ENCODE peak calls at places on chromosomes 5 and 9, in five cellular contexts. L is stomach; J is brain microvascular endothelial cell; O is CD4-positive, CD25-positive, alpha-beta regulatory T cell; Q is IMR-90. G is an unnamed sample.

GRCh38 chr5:60356716-60357115 is 343.2 kb downstream of the DEPDC1B start:
- DNase-seq in L (no peak), J (no peak), O (no peak), Q (no peak), G (no peak)

GRCh38 chr5:59760798-59761348 is 132.7 kb downstream of the PDE4D start:
- DNase-seq in L (no peak), J (peak), O (no peak), Q (peak), G (peak)

GRCh38 chr9:22079873-22080341 is 70.8 kb upstream of the CDKN2B start:
- DNase-seq in L (no peak), J (no peak), O (no peak), Q (peak), G (peak)

GRCh38 chr5:2865856-2866546 is 114.5 kb upstream of the IRX2 start:
- DNase-seq in L (no peak), J (no peak), O (no peak), Q (no peak), G (no peak)

GRCh38 chr9:137648396-137648795 is 29.6 kb downstream of the EHMT1 start:
- DNase-seq in L (no peak), J (no peak), O (no peak), Q (no peak), G (peak)

GRCh38 chr9:133151601-133152525 is 11.9 kb downstream of the GBGT1 start:
- DNase-seq in L (no peak), J (no peak), O (no peak), Q (no peak), G (no peak)

GRCh38 chr5:173557123-173557903 is 59.1 kb downstream of the BOD1 start:
- DNase-seq in L (no peak), J (no peak), O (no peak), Q (peak), G (no peak)

GRCh38 chr5:102295534-102296228 is 403 bp downstream of the SLCO4C1 start:
- DNase-seq in L (no peak), J (no peak), O (no peak), Q (no peak), G (no peak)

GRCh38 chr5:178284095-178284675 is 51.6 kb upstream of the PHYKPL start:
- DNase-seq in L (no peak), J (peak), O (no peak), Q (peak), G (no peak)

DNA sequence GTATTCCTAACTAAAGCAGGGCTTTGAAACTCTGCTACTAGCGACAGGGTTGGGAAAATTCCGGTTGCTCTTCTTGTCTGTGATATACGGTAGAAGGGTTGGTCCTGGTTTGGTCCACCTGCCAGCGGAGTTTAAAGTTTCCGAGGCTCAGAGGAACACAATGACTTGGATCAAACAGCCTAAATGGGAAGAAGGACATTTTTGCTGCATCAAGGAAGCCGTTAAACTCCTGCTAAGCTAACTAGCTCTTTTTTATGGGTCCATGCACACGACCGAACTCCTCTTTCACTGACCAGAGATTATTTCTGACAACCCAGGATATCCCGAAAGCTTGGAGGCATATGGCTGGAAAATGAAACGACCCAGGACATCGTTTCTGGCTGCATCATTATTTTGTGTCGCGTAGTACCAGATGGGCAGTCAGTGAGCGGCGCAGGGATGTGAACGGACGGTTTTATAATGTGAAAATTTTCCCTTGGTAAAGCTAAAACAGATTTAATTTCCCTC is at the start of gene LURAP1L:
- DNase-seq in L (peak), J (peak), O (no peak), Q (peak), G (peak)
- H3K4me3 ChIP-seq in L (peak), J (peak), O (no peak), Q (peak), G (peak)

GRCh38 chr5:164202338-164202737 is 696.9 kb downstream of the MAT2B start:
- DNase-seq in L (no peak), J (no peak), O (no peak), Q (peak), G (peak)
- H3K4me3 ChIP-seq in L (no peak), J (no peak), O (no peak), Q (no peak), G (no peak)

GRCh38 chr9:98034593-98035546 is 21.7 kb upstream of the NANS start:
- DNase-seq in L (peak), J (peak), O (peak), Q (peak), G (peak)

GRCh38 chr9:98031935-98032334 is 24.6 kb upstream of the NANS start:
- DNase-seq in L (no peak), J (peak), O (no peak), Q (peak), G (peak)

GRCh38 chr9:98031169-98031568 is 25.4 kb upstream of the NANS start:
- DNase-seq in L (no peak), J (no peak), O (no peak), Q (no peak), G (no peak)
- H3K4me3 ChIP-seq in L (no peak), J (no peak), O (no peak), Q (no peak), G (no peak)

DNA sequence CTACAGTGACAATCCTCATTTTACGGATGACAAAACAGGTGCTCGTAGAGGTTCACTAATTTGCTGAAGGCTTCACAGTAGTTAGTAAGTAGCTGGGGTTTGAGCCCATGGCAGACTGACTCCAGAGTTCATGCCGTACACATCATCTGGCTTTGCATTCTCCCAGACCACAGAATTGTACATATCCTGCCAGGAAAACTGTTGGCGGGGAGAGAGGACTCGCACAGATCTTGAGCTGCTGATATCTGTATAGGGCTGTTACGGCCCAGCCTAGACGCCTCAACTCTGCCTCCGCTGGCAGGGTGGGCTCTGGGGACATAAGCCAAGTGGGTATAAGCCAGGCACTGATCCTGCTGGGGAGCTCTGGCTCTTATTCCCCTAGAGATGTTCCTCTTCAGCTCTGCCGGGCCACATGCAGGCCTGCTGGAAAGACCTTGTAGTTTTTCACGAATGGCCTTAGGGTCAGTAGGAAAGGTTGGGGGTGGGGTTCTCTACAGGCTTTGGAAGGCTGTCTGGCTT is 16.3 kb downstream of the LARP1 start:
- DNase-seq in L (no peak), J (peak), O (no peak), Q (peak), G (peak)
- H3K4me3 ChIP-seq in L (no peak), J (no peak), O (no peak), Q (no peak), G (peak)

GRCh38 chr5:83562207-83562606 is 90.7 kb downstream of the VCAN start:
- DNase-seq in L (no peak), J (no peak), O (no peak), Q (no peak), G (peak)

GRCh38 chr5:83556190-83556589 is 84.6 kb downstream of the VCAN start:
- DNase-seq in L (no peak), J (no peak), O (no peak), Q (no peak), G (no peak)

GRCh38 chr5:83555263-83555662 is 83.7 kb downstream of the VCAN start:
- DNase-seq in L (no peak), J (no peak), O (no peak), Q (no peak), G (no peak)

GRCh38 chr5:83562817-83563557 is 91.4 kb downstream of the VCAN start:
- DNase-seq in L (no peak), J (no peak), O (no peak), Q (peak), G (peak)

DNA sequence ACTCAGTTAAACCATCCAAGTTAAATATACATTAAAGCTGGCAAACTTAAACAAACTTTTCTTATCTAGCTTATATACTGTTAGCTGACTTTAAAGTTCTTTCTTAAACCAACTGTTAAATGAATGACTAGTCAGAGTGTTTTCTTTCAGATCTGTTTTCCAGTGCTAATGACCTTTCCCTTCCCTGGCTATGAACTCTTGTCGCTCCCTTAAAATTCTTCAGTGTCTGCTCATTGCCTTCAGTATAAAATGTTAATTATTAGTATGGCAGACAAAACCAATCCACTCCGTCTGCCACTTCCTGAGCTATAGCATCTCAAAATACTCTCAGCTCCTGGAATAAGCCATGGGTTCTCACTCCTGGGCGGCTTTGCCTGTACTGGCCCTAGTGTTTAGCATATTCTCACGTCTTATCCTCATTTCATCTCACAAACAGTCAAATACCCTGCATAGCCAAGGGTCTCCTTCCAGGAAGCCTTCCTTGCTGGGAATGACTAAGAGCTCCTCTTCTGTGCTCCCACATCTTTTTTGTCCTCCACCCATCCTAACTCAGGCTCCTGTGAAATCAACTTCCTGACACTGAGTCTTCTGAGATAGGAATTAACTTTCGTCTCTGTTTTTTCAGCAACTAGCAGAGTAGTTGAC is 87.7 kb downstream of the VCAN start:
- DNase-seq in L (no peak), J (no peak), O (no peak), Q (no peak), G (peak)
- H3K4me3 ChIP-seq in L (no peak), J (no peak), O (no peak), Q (no peak), G (no peak)

GRCh38 chr9:111483419-111483861 is 743 bp downstream of the ECPAS start:
- DNase-seq in L (no peak), J (no peak), O (peak), Q (no peak), G (no peak)
- H3K4me3 ChIP-seq in L (peak), J (peak), O (no peak), Q (peak), G (peak)

GRCh38 chr5:140835622-140836510 is 1.8 kb downstream of the PCDHA7 start:
- DNase-seq in L (no peak), J (no peak), O (no peak), Q (no peak), G (no peak)

GRCh38 chr5:140828402-140828737 is 610 bp downstream of the PCDHA6 start:
- DNase-seq in L (no peak), J (no peak), O (no peak), Q (no peak), G (no peak)

DNA sequence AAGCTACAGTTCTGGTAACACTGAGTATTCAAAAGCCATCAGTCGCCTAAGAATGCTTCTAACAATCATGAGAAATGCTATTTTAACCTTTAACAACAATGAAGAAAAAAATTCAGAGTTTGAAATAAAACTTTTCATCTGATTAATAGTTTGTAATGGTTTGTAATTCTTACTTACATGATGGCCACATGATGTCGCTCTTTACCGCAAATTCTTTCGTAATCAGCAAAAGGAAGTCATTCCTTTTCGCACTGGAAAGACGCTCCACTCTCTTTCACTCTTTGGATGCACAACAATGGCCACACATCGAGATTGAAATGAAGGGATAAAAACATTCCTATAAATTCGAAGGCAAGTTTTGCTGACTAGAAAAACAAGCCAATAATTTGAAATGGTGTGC is at the start of gene PCDHA7:
- DNase-seq in L (no peak), J (no peak), O (no peak), Q (peak), G (peak)
- H3K4me3 ChIP-seq in L (peak), J (no peak), O (no peak), Q (peak), G (peak)

DNA sequence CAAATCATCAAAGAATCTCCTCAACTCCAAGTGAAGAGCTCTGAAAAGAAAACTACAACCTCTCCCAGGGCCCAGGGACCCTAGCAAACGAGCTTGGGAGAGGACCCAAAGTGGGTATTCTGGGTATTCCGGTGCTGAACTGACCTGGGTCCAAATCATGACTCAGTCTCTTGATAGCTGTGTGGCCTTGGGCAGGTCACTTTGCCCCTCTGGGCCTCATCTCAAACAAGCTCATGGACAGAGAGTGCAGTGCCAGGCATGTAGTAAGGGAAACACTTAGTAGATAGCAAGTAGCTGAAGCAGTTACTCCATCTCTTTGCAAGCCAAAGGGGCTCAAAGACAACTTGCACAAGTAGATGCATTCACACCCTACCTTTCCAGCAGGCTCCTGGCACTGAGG is 12.4 kb downstream of the ACSL6 start:
- DNase-seq in L (no peak), J (no peak), O (no peak), Q (no peak), G (no peak)
- H3K4me3 ChIP-seq in L (no peak), J (no peak), O (no peak), Q (no peak), G (no peak)

G was measured in fibroblast of lung.